ENCODE peak calls at places on chromosomes 2 and 18, in eight cellular contexts. T is epithelial cell of prostate; H is GM23338; F is HepG2; A is SK-N-SH; J is CD4-positive, alpha-beta T cell; Q is PC-9; X is suprapubic skin. B is an unnamed sample.

GRCh38 chr2:232421189-232421785 is 14.6 kb downstream of the ALPG start:
- DNase-seq in T (no peak), H (peak; percentile 75), F (no peak), A (no peak), J (no peak), Q (peak; percentile 52), X (peak; percentile 57), B (no peak)

GRCh38 chr2:46241344-46241743 is 55.9 kb upstream of the EPAS1 start:
- DNase-seq in T (peak; percentile 44), H (no peak), F (no peak), A (no peak), J (no peak), Q (no peak), X (no peak), B (no peak)

GRCh38 chr2:56014075-56014730 is 90.6 kb upstream of the EFEMP1 start:
- DNase-seq in T (no peak), H (peak; percentile 13), F (no peak), A (no peak), J (no peak), Q (no peak), X (no peak), B (no peak)

GRCh38 chr18:12274793-12275192 is 20.6 kb downstream of the CIDEA start:
- DNase-seq in T (no peak), H (no peak), F (no peak), A (no peak), J (no peak), Q (no peak), X (no peak), B (no peak)

GRCh38 chr2:58448065-58448507 is 207.0 kb upstream of the FANCL start:
- DNase-seq in T (peak; percentile 12), H (peak; percentile 95), F (peak; percentile 83), A (peak; percentile 45), J (no peak), Q (peak; percentile 64), X (no peak), B (peak; percentile 81)

GRCh38 chr2:157866202-157866601 is 9.9 kb downstream of the ACVR1 start:
- DNase-seq in T (no peak), H (peak; percentile 74), F (no peak), A (no peak), J (no peak), Q (no peak), X (no peak), B (no peak)

GRCh38 chr2:239589270-239589825 is 188.5 kb upstream of the HDAC4 start:
- DNase-seq in T (no peak), H (no peak), F (no peak), A (no peak), J (no peak), Q (no peak), X (no peak), B (no peak)

GRCh38 chr2:168577885-168578284 is 121.8 kb downstream of the CERS6 start:
- DNase-seq in T (no peak), H (no peak), F (no peak), A (peak; percentile 53), J (no peak), Q (no peak), X (no peak), B (no peak)

GRCh38 chr2:192146069-192147006 is 48.4 kb downstream of the TMEFF2 start:
- DNase-seq in T (peak; percentile 16), H (no peak), F (no peak), A (no peak), J (no peak), Q (no peak), X (no peak), B (no peak)

GRCh38 chr18:76495435-76496199 is 575 bp upstream of the ZNF516 start:
- DNase-seq in T (no peak), H (peak; percentile 65), F (peak; percentile 65), A (peak; percentile 59), J (no peak), Q (peak; percentile 12), X (no peak), B (no peak)

GRCh38 chr2:225090746-225091145 is 48.5 kb upstream of the DOCK10 start:
- DNase-seq in T (peak; percentile 74), H (no peak), F (no peak), A (no peak), J (no peak), Q (no peak), X (no peak), B (no peak)

GRCh38 chr2:107072150-107072940 is 186.4 kb upstream of the ST6GAL2 start:
- DNase-seq in T (no peak), H (no peak), F (no peak), A (no peak), J (no peak), Q (no peak), X (no peak), B (no peak)

GRCh38 chr2:238238766-238239551 is 879 bp downstream of the HES6 start:
- DNase-seq in T (no peak), H (peak; percentile 56), F (no peak), A (peak; percentile 72), J (peak; percentile 28), Q (no peak), X (no peak), B (no peak)

GRCh38 chr2:30631051-30631671 is 176.1 kb downstream of the CAPN13 start:
- DNase-seq in T (no peak), H (no peak), F (no peak), A (no peak), J (no peak), Q (no peak), X (no peak), B (no peak)

GRCh38 chr2:46275995-46276394 is 21.2 kb upstream of the EPAS1 start:
- DNase-seq in T (no peak), H (peak; percentile 74), F (no peak), A (no peak), J (no peak), Q (no peak), X (no peak), B (peak; percentile 7)

GRCh38 chr18:72107647-72108046 is 436.5 kb downstream of the CBLN2 start:
- DNase-seq in T (no peak), H (peak; percentile 46), F (no peak), A (no peak), J (no peak), Q (no peak), X (no peak), B (no peak)

GRCh38 chr18:49690307-49690706 is 123.0 kb downstream of the ACAA2 start:
- DNase-seq in T (peak; percentile 97), H (no peak), F (no peak), A (no peak), J (no peak), Q (peak; percentile 3), X (no peak), B (no peak)

GRCh38 chr2:40487592-40487991 is 35.7 kb upstream of the SLC8A1 start:
- DNase-seq in T (no peak), H (no peak), F (no peak), A (no peak), J (no peak), Q (no peak), X (no peak), B (no peak)

GRCh38 chr2:159098374-159098773 is 129.9 kb downstream of the TANC1 start:
- DNase-seq in T (no peak), H (no peak), F (no peak), A (no peak), J (no peak), Q (no peak), X (no peak), B (no peak)

GRCh38 chr18:58228762-58229161 is 184.7 kb downstream of the NEDD4L start:
- DNase-seq in T (no peak), H (peak; percentile 72), F (no peak), A (no peak), J (no peak), Q (no peak), X (peak; percentile 53), B (no peak)
- H3K27ac ChIP-seq in T (no peak overlapping the region), H (peak overlapping the region; percentile 16), F (no peak overlapping the region), A (no peak overlapping the region), J (no peak overlapping the region), Q (no peak overlapping the region), X (peak overlapping the region; percentile 53), B (no peak overlapping the region)

DNA sequence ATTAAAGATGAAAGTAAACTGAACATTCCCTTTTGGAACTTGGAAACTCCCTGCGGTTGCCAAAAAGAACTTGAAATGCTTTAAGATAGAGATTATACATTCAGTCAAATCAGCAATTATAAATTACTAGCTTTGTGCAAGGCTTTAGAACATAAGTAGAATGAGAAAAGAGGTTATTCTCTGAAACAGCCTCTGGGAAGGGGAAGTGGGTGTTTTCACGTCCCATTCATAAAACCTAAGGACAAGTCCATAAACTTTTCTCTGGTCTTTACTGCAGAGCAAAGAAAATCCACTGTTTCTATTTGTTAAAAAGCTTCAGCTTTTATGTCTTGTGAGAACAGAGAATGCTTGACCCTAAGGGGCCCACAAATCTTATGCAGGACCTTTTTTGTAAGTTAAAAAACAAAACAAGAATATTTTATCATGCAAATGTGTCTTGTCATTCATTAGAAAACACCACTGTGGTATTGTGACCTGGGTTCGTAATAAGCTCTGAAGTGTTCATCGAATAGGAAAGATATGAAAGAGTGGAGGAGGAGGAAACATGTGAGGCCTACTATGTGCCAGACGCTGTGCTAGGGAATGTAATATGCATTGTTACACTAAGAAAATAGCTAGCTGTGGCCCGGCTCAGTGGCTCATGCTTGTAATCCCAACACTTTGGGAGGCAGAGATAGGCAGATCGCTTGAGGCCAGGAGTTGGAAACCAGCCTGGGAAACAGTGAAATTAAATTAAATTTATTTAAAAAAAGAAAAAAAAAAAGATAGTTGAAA is 49.4 kb upstream of the ZNF397 start:
- DNase-seq in T (no peak), H (peak; percentile 21), F (no peak), A (no peak), J (no peak), Q (no peak), X (no peak), B (no peak)
- H3K27ac ChIP-seq in T (no peak overlapping the region), H (peak overlapping the region; percentile 53), F (no peak overlapping the region), A (no peak overlapping the region), J (no peak overlapping the region), Q (no peak overlapping the region), X (no peak overlapping the region), B (peak overlapping the region; percentile 8)

GRCh38 chr2:1430491-1430890 is 17.2 kb downstream of the TPO start:
- DNase-seq in T (no peak), H (no peak), F (no peak), A (no peak), J (no peak), Q (no peak), X (peak; percentile 48), B (no peak)

GRCh38 chr2:1432726-1433125 is 19.5 kb downstream of the TPO start:
- DNase-seq in T (no peak), H (no peak), F (no peak), A (no peak), J (no peak), Q (no peak), X (peak; percentile 9), B (no peak)

GRCh38 chr2:1431886-1432400 is 18.7 kb downstream of the TPO start:
- DNase-seq in T (no peak), H (no peak), F (no peak), A (no peak), J (no peak), Q (no peak), X (peak; percentile 58), B (no peak)

GRCh38 chr2:1427086-1427485 is 13.8 kb downstream of the TPO start:
- DNase-seq in T (no peak), H (no peak), F (no peak), A (no peak), J (no peak), Q (no peak), X (peak; percentile 38), B (no peak)

GRCh38 chr2:1429895-1430294 is 16.6 kb downstream of the TPO start:
- DNase-seq in T (no peak), H (peak; percentile 17), F (no peak), A (no peak), J (no peak), Q (no peak), X (peak; percentile 16), B (no peak)
- H3K27ac ChIP-seq in T (no peak overlapping the region), H (no peak overlapping the region), F (no peak overlapping the region), A (no peak overlapping the region), J (no peak overlapping the region), Q (no peak overlapping the region), X (no peak overlapping the region), B (no peak overlapping the region)

GRCh38 chr2:165568361-165568760 is 98.9 kb downstream of the CSRNP3 start:
- DNase-seq in T (no peak), H (no peak), F (no peak), A (no peak), J (no peak), Q (no peak), X (no peak), B (no peak)
- H3K27ac ChIP-seq in T (no peak overlapping the region), H (no peak overlapping the region), F (no peak overlapping the region), A (no peak overlapping the region), J (no peak overlapping the region), Q (no peak overlapping the region), X (no peak overlapping the region), B (no peak overlapping the region)